ENCODE peak calls at places on chromosomes 4 and X, in five cellular contexts. X is GM13976, D is uterus, K is WTC11, H is GM12865. N is an unnamed sample.

GRCh38 chr4:48346594-48346993 is 5.3 kb downstream of the SLAIN2 start:
- DNase-seq in X (no peak), D (no peak), K (no peak), H (no peak), N (no peak)

GRCh38 chrX:13101439-13102139 is 57.2 kb upstream of the FAM9C start:
- DNase-seq in X (no peak), D (peak), K (no peak), H (no peak), N (peak)

GRCh38 chrX:105975382-105975781 is 63.1 kb downstream of the SERPINA7 start:
- DNase-seq in X (no peak), D (no peak), K (no peak), H (no peak), N (no peak)

GRCh38 chrX:40719218-40719617 is 16.1 kb downstream of the MED14 start:
- DNase-seq in X (no peak), D (no peak), K (no peak), H (no peak), N (no peak)

GRCh38 chr4:3266076-3266475 is 17.1 kb downstream of the MSANTD1 start:
- DNase-seq in X (no peak), D (no peak), K (no peak), H (no peak), N (no peak)

GRCh38 chr4:130849985-130850632 is 1754.2 kb downstream of the C4orf33 start:
- DNase-seq in X (no peak), D (no peak), K (no peak), H (no peak), N (no peak)

GRCh38 chrX:427812-428725 is 41.4 kb upstream of the PPP2R3B start:
- DNase-seq in X (no peak), D (no peak), K (peak), H (no peak), N (peak)

GRCh38 chr4:37392540-37393255 is 148.2 kb downstream of the NWD2 start:
- DNase-seq in X (no peak), D (no peak), K (no peak), H (peak), N (no peak)

GRCh38 chrX:30971761-30972603 is 82.9 kb upstream of the TAB3 start:
- DNase-seq in X (peak), D (no peak), K (peak), H (peak), N (peak)

GRCh38 chr4:98653006-98653405 is 5.4 kb downstream of the TSPAN5 start:
- DNase-seq in X (no peak), D (no peak), K (no peak), H (no peak), N (no peak)

GRCh38 chrX:136767104-136767941 is 13.4 kb downstream of the ARHGEF6 start:
- DNase-seq in X (peak), D (peak), K (peak), H (peak), N (peak)

GRCh38 chr4:177185579-177185978 is 124.1 kb upstream of the NEIL3 start:
- DNase-seq in X (no peak), D (no peak), K (no peak), H (no peak), N (no peak)

GRCh38 chr4:31467781-31468180 is 747.6 kb downstream of the PCDH7 start:
- DNase-seq in X (no peak), D (no peak), K (no peak), H (no peak), N (no peak)

GRCh38 chrX:9865804-9866471 is 79.7 kb downstream of the SHROOM2 start:
- DNase-seq in X (peak), D (no peak), K (no peak), H (peak), N (no peak)

GRCh38 chr4:29708473-29708872 is 1011.7 kb upstream of the PCDH7 start:
- DNase-seq in X (no peak), D (no peak), K (no peak), H (no peak), N (no peak)

GRCh38 chr4:140211693-140212092 is 57.7 kb upstream of the MAML3 start:
- DNase-seq in X (no peak), D (no peak), K (no peak), H (no peak), N (no peak)

GRCh38 chr4:142128529-142128928 is 492.1 kb downstream of the IL15 start:
- DNase-seq in X (no peak), D (peak), K (no peak), H (no peak), N (no peak)

GRCh38 chr4:176198316-176198903 is 3.0 kb upstream of the SPATA4 start:
- DNase-seq in X (no peak), D (no peak), K (peak), H (no peak), N (no peak)

GRCh38 chr4:80225628-80226027 is 28.3 kb downstream of the PRDM8 start:
- DNase-seq in X (no peak), D (no peak), K (no peak), H (no peak), N (no peak)

GRCh38 chrX:38664285-38664684 is 102.9 kb downstream of the TSPAN7 start:
- DNase-seq in X (peak), D (no peak), K (no peak), H (peak), N (peak)

GRCh38 chrX:96480081-96480480 is 204.6 kb upstream of the DIAPH2 start:
- DNase-seq in X (no peak), D (no peak), K (no peak), H (no peak), N (no peak)

GRCh38 chr4:169345207-169345788 is 74.5 kb upstream of the SH3RF1 start:
- DNase-seq in X (no peak), D (no peak), K (no peak), H (no peak), N (no peak)

GRCh38 chr4:105548483-105548882 is 3.9 kb upstream of the ARHGEF38 start:
- DNase-seq in X (no peak), D (no peak), K (no peak), H (no peak), N (no peak)

GRCh38 chr4:182231080-182231479 is 12.1 kb upstream of the TENM3 start:
- DNase-seq in X (no peak), D (no peak), K (no peak), H (no peak), N (no peak)

GRCh38 chrX:120463241-120463640 is 5.9 kb downstream of the LAMP2 start:
- DNase-seq in X (no peak), D (no peak), K (no peak), H (no peak), N (no peak)

GRCh38 chr4:153488006-153488718 is 22.0 kb downstream of the TMEM131L start:
- DNase-seq in X (peak), D (no peak), K (no peak), H (peak), N (peak)

GRCh38 chr4:108884596-108884995 is 121.7 kb upstream of the ETNPPL start:
- DNase-seq in X (no peak), D (no peak), K (no peak), H (no peak), N (no peak)

GRCh38 chr4:73735231-73735630 is 5.1 kb upstream of the CXCL8 start:
- DNase-seq in X (peak), D (no peak), K (no peak), H (peak), N (no peak)

GRCh38 chrX:31483336-31483735 is 411.5 kb upstream of the FTHL17 start:
- DNase-seq in X (no peak), D (no peak), K (no peak), H (no peak), N (no peak)

GRCh38 chr4:80182237-80182866 is 15.0 kb upstream of the PRDM8 start:
- DNase-seq in X (no peak), D (no peak), K (no peak), H (no peak), N (peak)

GRCh38 chr4:37685211-37685725 is 908 bp downstream of the RELL1 start:
- DNase-seq in X (no peak), D (no peak), K (no peak), H (peak), N (peak)

GRCh38 chr4:167032876-167033275 is 201.4 kb downstream of the SPOCK3 start:
- DNase-seq in X (no peak), D (no peak), K (no peak), H (no peak), N (no peak)

GRCh38 chr4:24816797-24817196 is 21.4 kb downstream of the SOD3 start:
- DNase-seq in X (no peak), D (no peak), K (no peak), H (no peak), N (no peak)

GRCh38 chr4:169909897-169910296 is 116.3 kb downstream of the MFAP3L start:
- DNase-seq in X (no peak), D (no peak), K (no peak), H (no peak), N (no peak)

GRCh38 chr4:153115322-153116100 is 88.7 kb upstream of the TRIM2 start:
- DNase-seq in X (no peak), D (peak), K (no peak), H (peak), N (peak)

GRCh38 chr4:86788826-86789225 is 60.4 kb downstream of the SLC10A6 start:
- DNase-seq in X (no peak), D (no peak), K (no peak), H (no peak), N (no peak)

DNA sequence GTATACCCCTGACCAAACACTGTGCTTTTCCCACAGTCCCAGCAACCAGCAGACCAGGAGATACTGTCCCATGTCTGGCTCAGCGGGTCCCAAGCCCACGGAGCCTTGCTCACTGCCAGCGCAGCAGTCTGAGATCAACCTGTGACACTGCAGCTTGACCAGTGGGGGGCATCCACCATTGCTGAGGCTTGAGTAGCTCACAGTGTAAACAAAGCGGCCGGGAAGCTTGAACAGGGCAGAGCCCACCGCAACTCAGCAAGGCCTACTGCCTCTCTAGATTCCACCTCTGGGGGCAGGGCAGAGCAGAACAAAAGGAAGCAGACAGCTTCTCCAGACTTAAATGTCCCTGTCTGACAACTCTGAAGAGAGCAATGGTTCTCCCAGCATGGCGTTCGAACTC is 58.1 kb downstream of the SLC10A6 start:
- DNase-seq in X (no peak), D (no peak), K (peak), H (no peak), N (no peak)
- TF ChIP-seq CTCF in X (no peak), D (no peak), K (no peak), H (no peak), N (no peak)

GRCh38 chr4:107050525-107051135 is 14.5 kb upstream of the DKK2 start:
- DNase-seq in X (no peak), D (no peak), K (no peak), H (peak), N (no peak)
- TF ChIP-seq CTCF in X (peak), D (peak), K (peak), H (peak), N (no peak)

GRCh38 chrX:7153231-7153630 is 5.3 kb upstream of the PUDP start:
- DNase-seq in X (no peak), D (no peak), K (no peak), H (no peak), N (no peak)
- TF ChIP-seq CTCF in X (no peak), D (no peak), K (no peak), H (no peak), N (no peak)

GRCh38 chrX:78063687-78064086 is 40.4 kb upstream of the PGK1 start:
- DNase-seq in X (no peak), D (no peak), K (no peak), H (no peak), N (no peak)
- TF ChIP-seq CTCF in X (no peak), D (no peak), K (no peak), H (no peak), N (no peak)

DNA sequence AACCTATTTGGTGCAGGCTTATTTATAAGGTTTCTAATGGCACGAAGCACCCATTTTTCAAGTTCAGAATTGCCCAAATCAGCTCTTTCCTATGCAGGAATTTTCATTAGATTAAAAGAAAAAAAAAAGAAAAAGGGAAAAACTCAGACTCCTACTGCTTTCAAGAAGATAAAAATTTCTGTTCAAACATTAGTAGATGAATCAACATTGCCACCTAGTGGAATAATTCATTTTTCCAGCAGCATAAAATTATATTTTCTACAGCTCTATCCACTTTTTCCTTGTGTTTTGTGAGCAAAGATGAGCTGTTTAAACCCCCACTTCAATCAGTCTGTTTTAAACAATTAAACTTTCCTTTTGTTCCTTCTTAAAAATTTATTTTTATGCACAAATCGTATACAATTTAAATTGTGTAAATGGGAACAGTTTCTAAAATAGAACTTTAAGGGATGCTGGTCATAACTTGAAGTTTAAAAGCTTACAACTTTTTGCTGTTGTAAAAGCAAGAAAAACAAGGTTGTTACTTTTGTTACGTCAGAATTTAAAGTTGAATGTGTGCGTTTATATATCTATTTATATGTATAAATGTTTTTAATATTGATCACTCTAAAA is 309.8 kb downstream of the ARAP2 start:
- DNase-seq in X (no peak), D (no peak), K (no peak), H (peak), N (no peak)
- TF ChIP-seq CTCF in X (peak), D (peak), K (peak), H (peak), N (peak)

GRCh38 chrX:15567886-15568616 is 32.7 kb downstream of the ACE2 start:
- DNase-seq in X (no peak), D (no peak), K (no peak), H (no peak), N (no peak)
- TF ChIP-seq CTCF in X (no peak), D (no peak), K (no peak), H (no peak), N (no peak)

DNA sequence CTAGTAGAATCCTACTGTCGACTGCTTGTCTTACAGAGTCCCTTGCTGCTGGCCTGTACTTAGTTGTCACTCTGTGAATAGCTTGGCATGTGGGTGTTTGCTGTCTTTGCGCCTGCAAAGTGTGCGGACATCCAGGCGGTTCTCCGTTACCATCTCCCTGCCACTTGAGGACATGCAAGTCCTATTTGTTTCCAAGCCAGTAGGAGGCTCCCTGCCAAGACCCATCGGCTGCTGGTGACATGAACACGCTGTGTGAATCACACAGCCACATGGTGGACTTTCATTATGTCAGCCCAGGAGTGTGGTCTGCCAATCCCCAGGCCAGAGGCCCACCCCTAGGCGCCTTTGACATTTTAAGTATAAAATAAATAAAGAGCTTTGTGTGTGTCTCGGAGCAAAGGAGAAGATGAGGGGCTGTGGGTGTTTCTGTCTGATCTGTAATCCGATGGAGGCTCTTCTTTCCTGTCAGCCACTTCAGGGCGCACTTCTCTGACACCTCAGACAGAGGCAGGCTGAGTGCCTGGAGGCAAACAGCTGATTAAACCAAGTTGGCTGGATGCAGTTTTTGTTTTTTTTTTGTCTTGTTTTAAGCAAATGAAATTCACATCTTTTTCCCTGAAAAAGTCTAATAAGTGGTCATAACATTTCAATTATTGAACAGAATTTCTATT is 51.5 kb downstream of the ALPK1 start:
- DNase-seq in X (no peak), D (no peak), K (peak), H (no peak), N (no peak)
- TF ChIP-seq CTCF in X (no peak), D (no peak), K (no peak), H (no peak), N (no peak)

GRCh38 chrX:64642482-64642881 is 247.2 kb upstream of the MTMR8 start:
- DNase-seq in X (no peak), D (no peak), K (peak), H (peak), N (peak)
- TF ChIP-seq CTCF in X (peak), D (no peak), K (no peak), H (peak), N (no peak)

N was measured in activated CD8-positive, alpha-beta T cell treated with anti-CD3 and anti-CD28 coated beads for 36 hours.